ENCODE peak calls at places on chromosomes 2 and 18, in seven cellular contexts. One of them, this sample, is unnamed. For H3K36me3, the result is how much of the 10 kb centered on the place peaks cover.

GRCh38 chr2:9262671-9263171 is 56.1 kb downstream of the ASAP2 start:
- DNase-seq in hepatocyte: no peak
- DNase-seq in cardiac muscle cell: peak
- DNase-seq in mesenchymal stem cell: peak
- DNase-seq in uterus: no peak
- DNase-seq in tibial artery: no peak
- DNase-seq in Caco-2: no peak
- DNase-seq in this sample: no peak

GRCh38 chr2:19659375-19659774 is 242.4 kb downstream of the TTC32 start:
- DNase-seq in hepatocyte: no peak
- DNase-seq in cardiac muscle cell: no peak
- DNase-seq in mesenchymal stem cell: no peak
- DNase-seq in uterus: no peak
- DNase-seq in tibial artery: no peak
- DNase-seq in Caco-2: no peak
- DNase-seq in this sample: no peak

GRCh38 chr2:139940701-139941100 is 1160.5 kb upstream of the NXPH2 start:
- DNase-seq in hepatocyte: no peak
- DNase-seq in cardiac muscle cell: no peak
- DNase-seq in mesenchymal stem cell: peak
- DNase-seq in uterus: no peak
- DNase-seq in tibial artery: no peak
- DNase-seq in Caco-2: no peak
- DNase-seq in this sample: no peak

GRCh38 chr2:109499549-109499948 is 114.2 kb downstream of the SEPTIN10 start:
- DNase-seq in hepatocyte: peak
- DNase-seq in cardiac muscle cell: no peak
- DNase-seq in mesenchymal stem cell: no peak
- DNase-seq in uterus: no peak
- DNase-seq in tibial artery: no peak
- DNase-seq in Caco-2: peak
- DNase-seq in this sample: no peak

GRCh38 chr2:34012728-34013302 is 413.7 kb upstream of the FAM98A start:
- DNase-seq in hepatocyte: peak
- DNase-seq in cardiac muscle cell: peak
- DNase-seq in mesenchymal stem cell: peak
- DNase-seq in uterus: peak
- DNase-seq in tibial artery: no peak
- DNase-seq in Caco-2: peak
- DNase-seq in this sample: peak

GRCh38 chr2:8953525-8953924 is 50.0 kb downstream of the MBOAT2 start:
- DNase-seq in hepatocyte: no peak
- DNase-seq in cardiac muscle cell: no peak
- DNase-seq in mesenchymal stem cell: no peak
- DNase-seq in uterus: no peak
- DNase-seq in tibial artery: no peak
- DNase-seq in Caco-2: no peak
- DNase-seq in this sample: no peak

GRCh38 chr2:105977212-105977611 is 216.9 kb downstream of the UXS1 start:
- DNase-seq in hepatocyte: no peak
- DNase-seq in cardiac muscle cell: no peak
- DNase-seq in mesenchymal stem cell: peak
- DNase-seq in uterus: no peak
- DNase-seq in tibial artery: no peak
- DNase-seq in Caco-2: peak
- DNase-seq in this sample: no peak

GRCh38 chr2:25521665-25522387 is 151.6 kb downstream of the DTNB start:
- DNase-seq in hepatocyte: peak
- DNase-seq in cardiac muscle cell: peak
- DNase-seq in mesenchymal stem cell: peak
- DNase-seq in uterus: peak
- DNase-seq in tibial artery: no peak
- DNase-seq in Caco-2: peak
- DNase-seq in this sample: no peak

GRCh38 chr2:181438298-181438697 is 18.9 kb upstream of the ITGA4 start:
- DNase-seq in hepatocyte: no peak
- DNase-seq in cardiac muscle cell: no peak
- DNase-seq in mesenchymal stem cell: no peak
- DNase-seq in uterus: no peak
- DNase-seq in tibial artery: no peak
- DNase-seq in Caco-2: no peak
- DNase-seq in this sample: no peak

GRCh38 chr2:71458413-71459083 is 5.2 kb downstream of the DYSF start:
- DNase-seq in hepatocyte: no peak
- DNase-seq in cardiac muscle cell: no peak
- DNase-seq in mesenchymal stem cell: peak
- DNase-seq in uterus: no peak
- DNase-seq in tibial artery: no peak
- DNase-seq in Caco-2: no peak
- DNase-seq in this sample: no peak

GRCh38 chr2:3460161-3460560 is 59.2 kb downstream of the ADI1 start:
- DNase-seq in hepatocyte: no peak
- DNase-seq in cardiac muscle cell: no peak
- DNase-seq in mesenchymal stem cell: no peak
- DNase-seq in uterus: no peak
- DNase-seq in tibial artery: no peak
- DNase-seq in Caco-2: no peak
- DNase-seq in this sample: peak

GRCh38 chr2:157821519-157822131 is 54.5 kb downstream of the ACVR1 start:
- DNase-seq in hepatocyte: no peak
- DNase-seq in cardiac muscle cell: no peak
- DNase-seq in mesenchymal stem cell: no peak
- DNase-seq in uterus: no peak
- DNase-seq in tibial artery: no peak
- DNase-seq in Caco-2: no peak
- DNase-seq in this sample: no peak

GRCh38 chr2:226151157-226151556 is 648.5 kb downstream of the IRS1 start:
- DNase-seq in hepatocyte: no peak
- DNase-seq in cardiac muscle cell: no peak
- DNase-seq in mesenchymal stem cell: peak
- DNase-seq in uterus: peak
- DNase-seq in tibial artery: no peak
- DNase-seq in Caco-2: no peak
- DNase-seq in this sample: no peak

GRCh38 chr2:235008584-235009044 is 56.8 kb downstream of the SH3BP4 start:
- DNase-seq in hepatocyte: peak
- DNase-seq in cardiac muscle cell: no peak
- DNase-seq in mesenchymal stem cell: no peak
- DNase-seq in uterus: no peak
- DNase-seq in tibial artery: no peak
- DNase-seq in Caco-2: peak
- DNase-seq in this sample: no peak

GRCh38 chr2:4938246-4938645 is 753.9 kb upstream of the SOX11 start:
- DNase-seq in hepatocyte: no peak
- DNase-seq in cardiac muscle cell: no peak
- DNase-seq in mesenchymal stem cell: no peak
- DNase-seq in uterus: no peak
- DNase-seq in tibial artery: no peak
- DNase-seq in Caco-2: no peak
- DNase-seq in this sample: no peak

GRCh38 chr2:174545240-174545639 is 52.4 kb downstream of the WIPF1 start:
- DNase-seq in hepatocyte: no peak
- DNase-seq in cardiac muscle cell: no peak
- DNase-seq in mesenchymal stem cell: no peak
- DNase-seq in uterus: no peak
- DNase-seq in tibial artery: no peak
- DNase-seq in Caco-2: no peak
- DNase-seq in this sample: no peak

DNA sequence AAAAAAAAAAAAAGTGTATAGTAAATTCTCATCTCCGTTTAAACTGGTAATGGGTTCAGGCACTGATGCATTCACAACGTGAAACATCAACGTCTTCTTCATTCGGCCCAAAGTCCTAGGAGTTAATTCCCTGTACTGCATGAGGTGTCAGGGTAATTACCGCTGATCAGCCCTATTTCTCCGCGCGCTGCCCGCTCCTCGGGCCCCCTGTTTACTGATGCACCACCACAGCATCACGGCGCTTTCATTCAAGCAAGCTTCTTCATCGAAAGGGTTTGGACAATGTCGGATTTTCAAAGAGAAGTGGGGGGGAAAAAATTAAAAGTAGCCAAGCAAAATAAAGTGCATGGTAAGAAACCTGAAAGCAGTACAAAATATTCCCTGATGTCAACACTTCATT is 352.0 kb upstream of the POU3F3 start:
- DNase-seq in hepatocyte: no peak
- DNase-seq in cardiac muscle cell: no peak
- DNase-seq in mesenchymal stem cell: no peak
- DNase-seq in uterus: no peak
- DNase-seq in tibial artery: no peak
- DNase-seq in Caco-2: no peak
- DNase-seq in this sample: no peak
- H3K36me3 ChIP-seq in hepatocyte: under half
- H3K36me3 ChIP-seq in cardiac muscle cell: under half
- H3K36me3 ChIP-seq in mesenchymal stem cell: under half
- H3K36me3 ChIP-seq in uterus: under half
- H3K36me3 ChIP-seq in tibial artery: under half
- H3K36me3 ChIP-seq in Caco-2: under half
- H3K36me3 ChIP-seq in this sample: under half

GRCh38 chr2:86070868-86071267 is 34.8 kb downstream of the POLR1A start:
- DNase-seq in hepatocyte: no peak
- DNase-seq in cardiac muscle cell: no peak
- DNase-seq in mesenchymal stem cell: no peak
- DNase-seq in uterus: no peak
- DNase-seq in tibial artery: no peak
- DNase-seq in Caco-2: no peak
- DNase-seq in this sample: no peak

GRCh38 chr2:86068098-86069047 is 37.3 kb downstream of the POLR1A start:
- DNase-seq in hepatocyte: no peak
- DNase-seq in cardiac muscle cell: no peak
- DNase-seq in mesenchymal stem cell: peak
- DNase-seq in uterus: no peak
- DNase-seq in tibial artery: no peak
- DNase-seq in Caco-2: no peak
- DNase-seq in this sample: peak

GRCh38 chr2:86069091-86069685 is 36.5 kb downstream of the POLR1A start:
- DNase-seq in hepatocyte: no peak
- DNase-seq in cardiac muscle cell: no peak
- DNase-seq in mesenchymal stem cell: peak
- DNase-seq in uterus: no peak
- DNase-seq in tibial artery: no peak
- DNase-seq in Caco-2: no peak
- DNase-seq in this sample: no peak

GRCh38 chr2:86072271-86072858 is 33.3 kb downstream of the POLR1A start:
- DNase-seq in hepatocyte: no peak
- DNase-seq in cardiac muscle cell: no peak
- DNase-seq in mesenchymal stem cell: peak
- DNase-seq in uterus: peak
- DNase-seq in tibial artery: peak
- DNase-seq in Caco-2: no peak
- DNase-seq in this sample: peak

GRCh38 chr2:86069783-86070339 is 35.8 kb downstream of the POLR1A start:
- DNase-seq in hepatocyte: no peak
- DNase-seq in cardiac muscle cell: no peak
- DNase-seq in mesenchymal stem cell: no peak
- DNase-seq in uterus: no peak
- DNase-seq in tibial artery: no peak
- DNase-seq in Caco-2: no peak
- DNase-seq in this sample: no peak
- H3K36me3 ChIP-seq in hepatocyte: under half
- H3K36me3 ChIP-seq in cardiac muscle cell: under half
- H3K36me3 ChIP-seq in mesenchymal stem cell: under half
- H3K36me3 ChIP-seq in uterus: under half
- H3K36me3 ChIP-seq in tibial artery: under half
- H3K36me3 ChIP-seq in Caco-2: under half
- H3K36me3 ChIP-seq in this sample: half or more

GRCh38 chr18:75730249-75730648 is 302.7 kb upstream of the SMIM21 start:
- DNase-seq in hepatocyte: no peak
- DNase-seq in cardiac muscle cell: no peak
- DNase-seq in mesenchymal stem cell: no peak
- DNase-seq in uterus: no peak
- DNase-seq in tibial artery: no peak
- DNase-seq in Caco-2: no peak
- DNase-seq in this sample: no peak

GRCh38 chr18:75727479-75727878 is 300.0 kb upstream of the SMIM21 start:
- DNase-seq in hepatocyte: peak
- DNase-seq in cardiac muscle cell: peak
- DNase-seq in mesenchymal stem cell: peak
- DNase-seq in uterus: no peak
- DNase-seq in tibial artery: no peak
- DNase-seq in Caco-2: peak
- DNase-seq in this sample: peak

DNA sequence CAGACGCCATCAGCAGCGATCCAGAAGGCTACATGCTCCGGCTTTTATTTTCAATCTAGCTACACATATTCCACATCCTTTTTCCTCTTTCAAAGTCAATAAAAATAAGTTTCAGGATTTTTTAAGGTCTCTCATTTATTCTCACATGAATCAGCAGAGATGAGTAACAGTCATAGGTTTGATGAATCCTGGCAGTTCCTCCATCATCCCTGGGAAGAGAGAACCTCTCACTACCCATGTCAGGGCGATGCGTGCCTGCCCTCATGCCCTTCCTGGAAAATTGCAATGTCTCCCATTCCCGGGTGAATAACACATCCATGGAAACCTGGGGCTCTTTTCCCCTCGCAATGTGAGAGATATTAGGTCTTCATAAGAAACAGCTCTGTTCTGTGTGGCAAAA is 301.1 kb upstream of the SMIM21 start:
- DNase-seq in hepatocyte: no peak
- DNase-seq in cardiac muscle cell: no peak
- DNase-seq in mesenchymal stem cell: no peak
- DNase-seq in uterus: no peak
- DNase-seq in tibial artery: no peak
- DNase-seq in Caco-2: no peak
- DNase-seq in this sample: no peak
- H3K36me3 ChIP-seq in hepatocyte: under half
- H3K36me3 ChIP-seq in cardiac muscle cell: under half
- H3K36me3 ChIP-seq in mesenchymal stem cell: under half
- H3K36me3 ChIP-seq in uterus: under half
- H3K36me3 ChIP-seq in tibial artery: under half
- H3K36me3 ChIP-seq in Caco-2: under half
- H3K36me3 ChIP-seq in this sample: under half

DNA sequence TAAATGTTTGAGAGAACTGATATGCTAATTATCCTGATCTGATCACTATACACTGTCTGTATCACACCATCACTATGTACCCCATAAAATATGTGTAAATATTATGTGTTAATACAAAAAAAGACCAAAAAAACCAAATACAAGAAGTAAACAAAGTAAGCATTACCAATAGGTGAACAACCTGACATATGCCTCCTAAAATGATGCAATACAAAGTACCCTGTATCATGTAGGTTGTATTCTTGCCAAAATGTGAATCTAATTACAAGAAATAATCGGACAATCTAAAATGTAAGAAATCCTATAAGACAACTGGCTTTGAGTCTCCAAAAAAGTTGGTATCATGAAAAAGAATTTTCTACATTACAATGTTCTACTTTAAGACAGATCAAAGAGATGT is 7.8 kb downstream of the POLR1A start:
- DNase-seq in hepatocyte: no peak
- DNase-seq in cardiac muscle cell: no peak
- DNase-seq in mesenchymal stem cell: no peak
- DNase-seq in uterus: no peak
- DNase-seq in tibial artery: no peak
- DNase-seq in Caco-2: no peak
- DNase-seq in this sample: no peak
- H3K36me3 ChIP-seq in hepatocyte: under half
- H3K36me3 ChIP-seq in cardiac muscle cell: under half
- H3K36me3 ChIP-seq in mesenchymal stem cell: under half
- H3K36me3 ChIP-seq in uterus: under half
- H3K36me3 ChIP-seq in tibial artery: under half
- H3K36me3 ChIP-seq in Caco-2: under half
- H3K36me3 ChIP-seq in this sample: under half

This sample was measured in psoas muscle.